ENCODE peak calls at places on chromosome 12, in ten cellular contexts. T, I, Q, R, F, S, B, O, M and G are unnamed samples.

GRCh38 chr12:62799126-62799736 is 135.7 kb downstream of the PPM1H start:
- DNase-seq in T (peak), I (peak), Q (peak), R (peak), F (peak), S (peak), B (peak), O (peak), M (peak), G (peak)

GRCh38 chr12:56157201-56158028 is 744 bp upstream of the MYL6 start:
- DNase-seq in T (peak), I (peak), Q (peak), R (peak), F (peak), S (peak), B (peak), O (peak), M (peak), G (peak)

GRCh38 chr12:8087666-8088065 is 5.6 kb downstream of the NECAP1 start:
- DNase-seq in T (no peak), I (no peak), Q (no peak), R (no peak), F (no peak), S (no peak), B (no peak), O (no peak), M (no peak), G (no peak)

GRCh38 chr12:124605869-124606774 is 38.7 kb upstream of the NCOR2 start:
- DNase-seq in T (no peak), I (no peak), Q (no peak), R (no peak), F (no peak), S (no peak), B (no peak), O (no peak), M (no peak), G (no peak)

GRCh38 chr12:51593539-51593938 is 2.5 kb downstream of the SCN8A start:
- DNase-seq in T (peak), I (peak), Q (peak), R (peak), F (peak), S (peak), B (peak), O (no peak), M (no peak), G (no peak)

GRCh38 chr12:3496964-3497363 is 6.0 kb downstream of the PRMT8 start:
- DNase-seq in T (peak), I (no peak), Q (no peak), R (peak), F (no peak), S (no peak), B (no peak), O (peak), M (no peak), G (no peak)

GRCh38 chr12:29241821-29242591 is 92.9 kb downstream of the FAR2 start:
- DNase-seq in T (peak), I (no peak), Q (peak), R (peak), F (peak), S (no peak), B (peak), O (no peak), M (peak), G (no peak)

GRCh38 chr12:59444932-59445331 is 150.9 kb upstream of the SLC16A7 start:
- DNase-seq in T (no peak), I (peak), Q (no peak), R (no peak), F (peak), S (peak), B (no peak), O (no peak), M (no peak), G (no peak)

GRCh38 chr12:75969768-75970167 is 61.8 kb downstream of the PHLDA1 start:
- DNase-seq in T (peak), I (no peak), Q (no peak), R (no peak), F (no peak), S (no peak), B (no peak), O (no peak), M (no peak), G (no peak)

GRCh38 chr12:7832059-7832696 is 40.5 kb downstream of the SLC2A14 start:
- DNase-seq in T (peak), I (peak), Q (no peak), R (peak), F (peak), S (no peak), B (peak), O (peak), M (no peak), G (peak)

GRCh38 chr12:120546050-120546386 is 11.9 kb downstream of the RNF10 start:
- DNase-seq in T (no peak), I (no peak), Q (no peak), R (no peak), F (no peak), S (no peak), B (no peak), O (no peak), M (no peak), G (no peak)

GRCh38 chr12:38889297-38889815 is 16.0 kb downstream of the CPNE8 start:
- DNase-seq in T (no peak), I (no peak), Q (no peak), R (no peak), F (no peak), S (no peak), B (no peak), O (no peak), M (no peak), G (no peak)